ENCODE peak calls at places on chromosomes 6 and 20, in four cellular contexts. U is CD8-positive, alpha-beta T cell; H is tibial nerve; I is coronary artery. O is an unnamed sample.

GRCh38 chr20:64053841-64054661 is 4.6 kb upstream of the SOX18 start:
- DNase-seq in U (no peak), H (no peak), I (no peak), O (no peak)

GRCh38 chr6:1761472-1761871 is 151.8 kb downstream of the FOXC1 start:
- DNase-seq in U (no peak), H (no peak), I (no peak), O (no peak)

GRCh38 chr6:5645275-5645674 is 361.4 kb downstream of the NRN1 start:
- DNase-seq in U (no peak), H (no peak), I (no peak), O (no peak)

GRCh38 chr6:56986611-56987010 is 31.7 kb downstream of the BEND6 start:
- DNase-seq in U (no peak), H (no peak), I (no peak), O (no peak)

GRCh38 chr6:44960898-44961297 is 367.2 kb upstream of the RUNX2 start:
- DNase-seq in U (no peak), H (no peak), I (no peak), O (no peak)

GRCh38 chr6:157977176-157977804 is 4.4 kb upstream of the SYNJ2 start:
- DNase-seq in U (no peak), H (no peak), I (no peak), O (no peak)

GRCh38 chr20:47406849-47407682 is 50.6 kb upstream of the ZMYND8 start:
- DNase-seq in U (no peak), H (no peak), I (no peak), O (no peak)

GRCh38 chr6:13375360-13375878 is 47.1 kb upstream of the TBC1D7 start:
- DNase-seq in U (no peak), H (no peak), I (no peak), O (peak; percentile 59)

DNA sequence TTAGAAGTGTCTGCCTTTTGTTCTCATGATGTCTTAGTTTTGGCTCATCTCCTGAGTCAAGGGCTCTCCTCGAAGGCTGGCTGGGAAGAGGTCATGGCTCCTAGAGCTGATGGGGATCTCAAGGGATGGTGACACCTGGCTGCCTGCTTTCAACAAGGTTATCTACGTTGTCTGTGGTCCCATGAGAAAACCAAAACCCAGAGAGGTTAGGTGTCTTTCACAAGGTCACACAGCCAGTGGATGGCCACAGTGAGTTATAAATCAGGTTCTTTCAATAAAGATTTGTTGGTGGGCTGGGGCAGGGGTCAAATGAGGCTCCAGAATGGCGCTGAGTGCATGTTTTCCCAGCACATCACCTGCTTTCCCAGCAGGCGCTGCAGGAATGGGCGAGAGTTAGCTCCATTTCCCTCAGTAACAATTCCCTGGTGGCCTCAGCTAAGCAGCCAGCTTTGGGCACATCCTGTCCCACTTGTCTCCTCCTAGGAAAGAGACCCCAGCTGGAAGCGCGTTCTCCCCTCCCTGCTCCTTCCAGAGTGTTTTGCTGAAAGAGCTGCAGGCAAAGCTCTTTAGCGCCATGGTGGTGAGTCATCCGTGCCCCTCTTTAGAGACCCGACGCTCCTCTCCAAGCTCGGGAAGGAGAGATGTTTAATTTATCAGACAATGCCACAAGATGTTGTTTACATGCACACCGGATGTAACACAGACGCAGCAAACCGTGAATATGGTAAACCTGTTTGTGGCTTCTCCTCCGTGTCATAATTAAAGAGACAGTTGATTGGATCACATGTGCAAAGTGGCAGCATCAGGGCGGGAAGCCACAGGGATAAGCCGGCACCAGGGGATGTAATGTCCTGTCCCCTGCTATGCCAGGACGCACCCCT is 109.7 kb downstream of the LRFN2 start:
- DNase-seq in U (peak; percentile 5), H (no peak), I (no peak), O (no peak)
- H3K27ac ChIP-seq in U (peak overlapping the region; percentile 31), H (no peak overlapping the region), I (no peak overlapping the region), O (no peak overlapping the region)

GRCh38 chr20:19249515-19249914 is 37.1 kb downstream of the SLC24A3 start:
- DNase-seq in U (no peak), H (peak; percentile 3), I (no peak), O (no peak)
- TF ChIP-seq CTCF in U (no peak), H (no peak), I (no peak), O (no peak)

GRCh38 chr6:23659125-23659524 is 466.9 kb upstream of the NRSN1 start:
- DNase-seq in U (no peak), H (no peak), I (no peak), O (no peak)
- H3K27ac ChIP-seq in U (no peak overlapping the region), H (no peak overlapping the region), I (no peak overlapping the region), O (no peak overlapping the region)

GRCh38 chr6:108175592-108176279 is 9.9 kb downstream of the NR2E1 start:
- DNase-seq in U (no peak), H (no peak), I (no peak), O (no peak)
- TF ChIP-seq CTCF in U (no peak), H (no peak), I (no peak), O (no peak)